ENCODE peak calls at places on chromosomes 1 and 21, in nine cellular contexts. One of them, this sample, is unnamed.

GRCh38 chr1:226656601-226657277 is 82.3 kb downstream of the ITPKB start:
- DNase-seq in spleen: peak; percentile 72
- DNase-seq in stomach: no peak
- DNase-seq in GM23338: no peak
- DNase-seq in HL-60: no peak
- DNase-seq in Panc1: no peak
- DNase-seq in suprapubic skin: no peak
- DNase-seq in esophagus muscularis mucosa: no peak
- DNase-seq in transverse colon: peak; percentile 58
- DNase-seq in this sample: no peak

GRCh38 chr1:201191723-201192477 is 1.3 kb downstream of the IGFN1 start:
- DNase-seq in spleen: peak; percentile 38
- DNase-seq in stomach: no peak
- DNase-seq in GM23338: no peak
- DNase-seq in HL-60: no peak
- DNase-seq in Panc1: peak; percentile 47
- DNase-seq in suprapubic skin: no peak
- DNase-seq in esophagus muscularis mucosa: no peak
- DNase-seq in transverse colon: no peak
- DNase-seq in this sample: no peak

GRCh38 chr1:59757185-59757747 is 57.5 kb upstream of the HOOK1 start:
- DNase-seq in spleen: no peak
- DNase-seq in stomach: no peak
- DNase-seq in GM23338: no peak
- DNase-seq in HL-60: no peak
- DNase-seq in Panc1: no peak
- DNase-seq in suprapubic skin: no peak
- DNase-seq in esophagus muscularis mucosa: no peak
- DNase-seq in transverse colon: no peak
- DNase-seq in this sample: no peak

GRCh38 chr1:245085508-245086095 is 69.2 kb upstream of the KIF26B start:
- DNase-seq in spleen: no peak
- DNase-seq in stomach: no peak
- DNase-seq in GM23338: no peak
- DNase-seq in HL-60: no peak
- DNase-seq in Panc1: no peak
- DNase-seq in suprapubic skin: no peak
- DNase-seq in esophagus muscularis mucosa: peak; percentile 10
- DNase-seq in transverse colon: no peak
- DNase-seq in this sample: no peak

GRCh38 chr1:24503003-24503751 is 541 bp downstream of the RCAN3 start:
- DNase-seq in spleen: peak; percentile 83
- DNase-seq in stomach: no peak
- DNase-seq in GM23338: peak; percentile 45
- DNase-seq in HL-60: no peak
- DNase-seq in Panc1: no peak
- DNase-seq in suprapubic skin: no peak
- DNase-seq in esophagus muscularis mucosa: no peak
- DNase-seq in transverse colon: peak; percentile 38
- DNase-seq in this sample: no peak

GRCh38 chr1:93350322-93350721 is 4.6 kb downstream of the DR1 start:
- DNase-seq in spleen: no peak
- DNase-seq in stomach: no peak
- DNase-seq in GM23338: no peak
- DNase-seq in HL-60: no peak
- DNase-seq in Panc1: no peak
- DNase-seq in suprapubic skin: no peak
- DNase-seq in esophagus muscularis mucosa: no peak
- DNase-seq in transverse colon: no peak
- DNase-seq in this sample: no peak

GRCh38 chr21:21286170-21286798 is 288.1 kb downstream of the NCAM2 start:
- DNase-seq in spleen: no peak
- DNase-seq in stomach: no peak
- DNase-seq in GM23338: no peak
- DNase-seq in HL-60: no peak
- DNase-seq in Panc1: no peak
- DNase-seq in suprapubic skin: no peak
- DNase-seq in esophagus muscularis mucosa: no peak
- DNase-seq in transverse colon: no peak
- DNase-seq in this sample: no peak

GRCh38 chr1:87888456-87888855 is 559.8 kb downstream of the LMO4 start:
- DNase-seq in spleen: no peak
- DNase-seq in stomach: no peak
- DNase-seq in GM23338: no peak
- DNase-seq in HL-60: no peak
- DNase-seq in Panc1: no peak
- DNase-seq in suprapubic skin: no peak
- DNase-seq in esophagus muscularis mucosa: no peak
- DNase-seq in transverse colon: no peak
- DNase-seq in this sample: no peak

GRCh38 chr1:9726905-9727595 is 75.5 kb downstream of the PIK3CD start:
- DNase-seq in spleen: no peak
- DNase-seq in stomach: no peak
- DNase-seq in GM23338: no peak
- DNase-seq in HL-60: no peak
- DNase-seq in Panc1: no peak
- DNase-seq in suprapubic skin: no peak
- DNase-seq in esophagus muscularis mucosa: no peak
- DNase-seq in transverse colon: no peak
- DNase-seq in this sample: no peak

GRCh38 chr1:184366992-184367391 is 19.8 kb upstream of the C1orf21 start:
- DNase-seq in spleen: no peak
- DNase-seq in stomach: no peak
- DNase-seq in GM23338: no peak
- DNase-seq in HL-60: no peak
- DNase-seq in Panc1: no peak
- DNase-seq in suprapubic skin: no peak
- DNase-seq in esophagus muscularis mucosa: no peak
- DNase-seq in transverse colon: no peak
- DNase-seq in this sample: no peak

DNA sequence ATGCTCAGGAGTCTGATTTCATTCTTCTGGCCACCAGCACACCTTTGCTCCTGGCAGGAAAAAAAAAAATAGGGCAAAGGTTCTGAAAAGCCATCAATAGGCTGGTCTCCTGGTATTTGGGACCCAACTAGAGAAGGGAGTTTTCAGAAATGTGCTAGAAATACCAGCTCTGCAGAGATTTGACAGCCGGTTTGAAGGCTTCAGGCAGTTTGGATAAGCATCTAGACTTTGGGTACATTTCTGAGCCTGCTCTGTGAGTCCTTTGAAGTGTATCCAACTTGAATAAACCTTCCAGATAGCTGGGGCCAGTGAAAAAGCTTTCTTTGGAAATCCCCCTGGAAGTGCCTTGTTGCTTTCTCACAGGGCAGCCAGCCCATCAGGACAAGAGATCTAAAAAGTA is 6.3 kb upstream of the PEF1 start:
- DNase-seq in spleen: no peak
- DNase-seq in stomach: no peak
- DNase-seq in GM23338: no peak
- DNase-seq in HL-60: no peak
- DNase-seq in Panc1: no peak
- DNase-seq in suprapubic skin: no peak
- DNase-seq in esophagus muscularis mucosa: no peak
- DNase-seq in transverse colon: no peak
- DNase-seq in this sample: no peak
- TF ChIP-seq POLR2AphosphoS5 in spleen: no peak
- TF ChIP-seq POLR2AphosphoS5 in stomach: no peak
- TF ChIP-seq POLR2AphosphoS5 in GM23338: no peak
- TF ChIP-seq POLR2AphosphoS5 in HL-60: no peak
- TF ChIP-seq POLR2AphosphoS5 in Panc1: no peak
- TF ChIP-seq POLR2AphosphoS5 in suprapubic skin: no peak
- TF ChIP-seq POLR2AphosphoS5 in esophagus muscularis mucosa: no peak
- TF ChIP-seq POLR2AphosphoS5 in transverse colon: no peak
- TF ChIP-seq POLR2AphosphoS5 in this sample: no peak

DNA sequence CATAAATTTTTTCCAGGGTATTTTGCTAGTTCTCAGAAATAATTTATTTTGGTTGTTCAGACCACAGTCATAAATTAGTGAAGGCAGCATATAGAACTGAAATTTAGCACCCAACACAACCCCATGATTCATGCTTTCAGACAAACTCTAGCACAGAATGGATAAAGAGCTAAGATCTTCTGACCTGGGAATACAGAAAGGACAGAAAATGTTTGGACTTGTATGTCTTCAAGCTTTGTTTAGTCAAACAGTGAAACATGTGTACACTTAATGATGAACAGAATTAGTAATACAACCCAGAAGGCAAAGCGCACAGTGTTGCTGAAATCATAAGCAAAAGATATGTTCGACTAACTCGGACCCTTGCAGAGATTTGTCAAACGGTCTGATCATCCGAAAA is 205.6 kb downstream of the APP start:
- DNase-seq in spleen: no peak
- DNase-seq in stomach: no peak
- DNase-seq in GM23338: no peak
- DNase-seq in HL-60: no peak
- DNase-seq in Panc1: no peak
- DNase-seq in suprapubic skin: no peak
- DNase-seq in esophagus muscularis mucosa: no peak
- DNase-seq in transverse colon: no peak
- DNase-seq in this sample: no peak
- H3K4me3 ChIP-seq in spleen: no peak overlapping the region
- H3K4me3 ChIP-seq in stomach: no peak overlapping the region
- H3K4me3 ChIP-seq in GM23338: no peak overlapping the region
- H3K4me3 ChIP-seq in HL-60: no peak overlapping the region
- H3K4me3 ChIP-seq in Panc1: no peak overlapping the region
- H3K4me3 ChIP-seq in suprapubic skin: no peak overlapping the region
- H3K4me3 ChIP-seq in esophagus muscularis mucosa: no peak overlapping the region
- H3K4me3 ChIP-seq in transverse colon: no peak overlapping the region
- H3K4me3 ChIP-seq in this sample: no peak overlapping the region

GRCh38 chr1:39898146-39898545 is 3.6 kb downstream of the MYCL start:
- DNase-seq in spleen: no peak
- DNase-seq in stomach: no peak
- DNase-seq in GM23338: peak; percentile 73
- DNase-seq in HL-60: no peak
- DNase-seq in Panc1: no peak
- DNase-seq in suprapubic skin: no peak
- DNase-seq in esophagus muscularis mucosa: no peak
- DNase-seq in transverse colon: no peak
- DNase-seq in this sample: no peak

GRCh38 chr1:39896909-39897685 is 4.6 kb downstream of the MYCL start:
- DNase-seq in spleen: no peak
- DNase-seq in stomach: no peak
- DNase-seq in GM23338: peak; percentile 54
- DNase-seq in HL-60: no peak
- DNase-seq in Panc1: no peak
- DNase-seq in suprapubic skin: no peak
- DNase-seq in esophagus muscularis mucosa: no peak
- DNase-seq in transverse colon: no peak
- DNase-seq in this sample: no peak

GRCh38 chr1:39895096-39895495 is 6.6 kb downstream of the MYCL start:
- DNase-seq in spleen: no peak
- DNase-seq in stomach: no peak
- DNase-seq in GM23338: no peak
- DNase-seq in HL-60: no peak
- DNase-seq in Panc1: no peak
- DNase-seq in suprapubic skin: no peak
- DNase-seq in esophagus muscularis mucosa: no peak
- DNase-seq in transverse colon: no peak
- DNase-seq in this sample: no peak

GRCh38 chr1:39892611-39893595 is 8.8 kb downstream of the MYCL start:
- DNase-seq in spleen: no peak
- DNase-seq in stomach: peak; percentile 55
- DNase-seq in GM23338: peak; percentile 91
- DNase-seq in HL-60: no peak
- DNase-seq in Panc1: no peak
- DNase-seq in suprapubic skin: no peak
- DNase-seq in esophagus muscularis mucosa: no peak
- DNase-seq in transverse colon: no peak
- DNase-seq in this sample: no peak

DNA sequence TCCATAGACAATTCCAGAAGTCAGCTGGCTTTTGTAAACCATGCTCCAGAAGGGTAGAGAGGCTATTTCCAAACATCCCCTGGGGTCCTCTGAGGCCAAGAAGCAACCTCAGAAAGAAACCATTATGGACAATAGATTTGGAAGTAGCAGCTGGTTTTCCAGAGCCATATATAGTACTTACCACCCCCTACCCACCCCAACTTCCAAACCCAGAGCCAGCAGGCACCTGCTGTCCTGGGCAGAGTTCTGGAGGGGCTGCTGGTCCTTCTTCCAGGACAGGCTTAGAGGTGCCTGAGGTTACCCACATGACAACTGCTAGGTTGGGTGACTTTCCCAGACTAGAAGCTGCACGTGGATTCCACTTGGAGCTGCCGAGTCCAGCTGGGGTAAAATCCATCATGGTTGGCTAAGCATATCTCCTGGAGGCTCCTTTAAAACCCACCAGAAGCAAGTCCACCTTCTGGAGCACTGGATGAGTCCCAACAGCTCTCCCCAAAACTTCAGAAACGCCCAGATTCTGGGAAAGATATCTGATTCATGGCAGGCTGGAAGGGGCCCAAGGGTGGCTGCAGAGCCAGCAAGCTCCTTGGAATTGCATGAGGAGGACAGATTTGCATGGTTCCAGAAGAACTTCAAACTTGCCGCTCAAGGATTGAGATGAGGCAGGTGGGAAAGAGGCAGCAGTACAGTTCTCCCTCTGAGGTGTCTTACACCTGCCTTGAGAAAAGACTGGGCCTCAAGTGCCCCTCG is 5.8 kb downstream of the MYCL start:
- DNase-seq in spleen: no peak
- DNase-seq in stomach: no peak
- DNase-seq in GM23338: no peak
- DNase-seq in HL-60: no peak
- DNase-seq in Panc1: no peak
- DNase-seq in suprapubic skin: no peak
- DNase-seq in esophagus muscularis mucosa: no peak
- DNase-seq in transverse colon: no peak
- DNase-seq in this sample: no peak
- H3K27me3 ChIP-seq in spleen: peaks cover 3% of the 10 kb centered on the region
- H3K27me3 ChIP-seq in stomach: no peaks in the 10 kb centered on the region
- H3K27me3 ChIP-seq in GM23338: peaks cover 13% of the 10 kb centered on the region
- H3K27me3 ChIP-seq in HL-60: peaks cover 40% of the 10 kb centered on the region
- H3K27me3 ChIP-seq in Panc1: peaks cover 15% of the 10 kb centered on the region
- H3K27me3 ChIP-seq in suprapubic skin: peaks cover 21% of the 10 kb centered on the region
- H3K27me3 ChIP-seq in esophagus muscularis mucosa: no peaks in the 10 kb centered on the region
- H3K27me3 ChIP-seq in transverse colon: peaks cover 26% of the 10 kb centered on the region
- H3K27me3 ChIP-seq in this sample: no peaks in the 10 kb centered on the region

DNA sequence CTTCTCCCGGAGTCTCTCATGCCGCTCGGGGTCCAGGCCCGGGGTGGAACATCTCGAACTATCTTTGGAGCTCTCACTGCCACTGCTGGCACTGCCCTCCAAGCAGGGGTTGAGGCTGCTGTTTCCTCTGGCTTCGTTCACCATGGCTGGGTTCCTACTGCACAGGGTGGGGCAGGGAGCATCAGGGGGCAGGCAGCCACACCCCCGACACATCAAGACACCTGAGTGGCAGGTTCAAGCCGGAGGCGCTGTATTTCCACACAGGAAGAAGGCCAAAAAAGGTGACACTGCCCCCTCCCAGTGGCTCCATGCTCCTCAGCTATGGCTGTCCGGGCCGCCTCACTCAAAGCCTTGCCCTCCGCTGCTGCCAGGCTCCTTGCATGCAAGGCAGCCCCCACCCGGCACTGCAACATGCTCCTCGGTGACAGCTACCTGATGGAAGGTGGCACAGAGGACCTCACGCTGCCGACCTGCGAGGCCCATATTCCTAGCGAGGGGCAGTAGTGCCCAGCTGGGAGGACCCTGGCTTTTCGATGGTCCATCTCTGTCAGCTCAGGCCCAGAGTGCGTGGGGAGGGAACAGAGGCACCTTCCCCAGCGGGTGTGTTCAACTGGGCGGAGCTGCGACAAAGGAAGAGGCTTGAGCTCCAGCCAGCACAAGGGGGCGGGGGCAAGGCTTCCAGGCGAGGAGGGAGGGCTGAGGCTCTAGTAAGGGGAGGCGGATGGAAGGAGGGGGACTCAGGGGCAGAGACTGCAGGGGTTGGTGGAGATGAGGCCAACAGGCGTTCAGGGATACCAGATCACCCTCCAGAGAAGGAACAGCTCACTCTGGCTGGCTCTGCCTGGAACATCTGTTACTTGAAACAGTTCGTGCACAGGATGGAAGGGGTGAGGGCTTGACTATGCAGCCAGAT is 2.5 kb downstream of the MTHFR start:
- DNase-seq in spleen: peak; percentile 97
- DNase-seq in stomach: peak; percentile 89
- DNase-seq in GM23338: peak; percentile 97
- DNase-seq in HL-60: peak; percentile 72
- DNase-seq in Panc1: no peak
- DNase-seq in suprapubic skin: peak; percentile 94
- DNase-seq in esophagus muscularis mucosa: peak; percentile 99
- DNase-seq in transverse colon: peak; percentile 92
- DNase-seq in this sample: no peak
- TF ChIP-seq POLR2AphosphoS5 in spleen: peak; percentile 91
- TF ChIP-seq POLR2AphosphoS5 in stomach: peak; percentile 76
- TF ChIP-seq POLR2AphosphoS5 in GM23338: peak; percentile 78
- TF ChIP-seq POLR2AphosphoS5 in HL-60: no peak
- TF ChIP-seq POLR2AphosphoS5 in Panc1: no peak
- TF ChIP-seq POLR2AphosphoS5 in suprapubic skin: no peak
- TF ChIP-seq POLR2AphosphoS5 in esophagus muscularis mucosa: peak; percentile 88
- TF ChIP-seq POLR2AphosphoS5 in transverse colon: peak; percentile 84
- TF ChIP-seq POLR2AphosphoS5 in this sample: peak; percentile 72

This sample was measured in vagina.